ENCODE peak calls at places on chromosomes 4 and X, in five cellular contexts. U is tibial nerve, B is Panc1, S is mammary epithelial cell, P is fibroblast of mammary gland. Y is an unnamed sample.

GRCh38 chr4:13844740-13845139 is 217.2 kb upstream of the BOD1L1 start:
- DNase-seq in U (no peak), B (no peak), S (no peak), P (no peak), Y (no peak)

GRCh38 chrX:29478336-29479069 is 736.9 kb upstream of the MAGEB2 start:
- DNase-seq in U (no peak), B (no peak), S (peak; percentile 19), P (peak; percentile 45), Y (peak; percentile 24)

GRCh38 chr4:26509681-26510333 is 19.5 kb upstream of the CCKAR start:
- DNase-seq in U (no peak), B (no peak), S (no peak), P (no peak), Y (peak; percentile 43)

GRCh38 chrX:148049441-148049840 is 68.3 kb downstream of the FMR1NB start:
- DNase-seq in U (no peak), B (peak; percentile 18), S (peak; percentile 8), P (peak; percentile 45), Y (peak; percentile 23)

GRCh38 chr4:8793571-8794160 is 78.0 kb downstream of the HMX1 start:
- DNase-seq in U (no peak), B (no peak), S (no peak), P (no peak), Y (no peak)

GRCh38 chr4:121077496-121077895 is 5.2 kb upstream of the NDNF start:
- DNase-seq in U (no peak), B (no peak), S (no peak), P (no peak), Y (no peak)

GRCh38 chr4:7365472-7366179 is 69.1 kb downstream of the PSAPL1 start:
- DNase-seq in U (no peak), B (no peak), S (no peak), P (no peak), Y (no peak)

GRCh38 chr4:185573651-185574199 is 38.4 kb upstream of the PDLIM3 start:
- DNase-seq in U (no peak), B (no peak), S (peak; percentile 71), P (peak; percentile 79), Y (peak; percentile 55)

GRCh38 chr4:80732010-80732409 is 298.5 kb upstream of the BMP3 start:
- DNase-seq in U (no peak), B (no peak), S (peak; percentile 68), P (peak; percentile 8), Y (peak; percentile 4)

GRCh38 chr4:135365065-135365464 is 1163.5 kb upstream of the PABPC4L start:
- DNase-seq in U (no peak), B (no peak), S (no peak), P (no peak), Y (no peak)

GRCh38 chr4:158541506-158541905 is 19.8 kb downstream of the RXFP1 start:
- DNase-seq in U (no peak), B (no peak), S (no peak), P (no peak), Y (no peak)
- H3K4me3 ChIP-seq in U (no peak overlapping the region), B (no peak overlapping the region), S (no peak overlapping the region), P (no peak overlapping the region), Y (no peak overlapping the region)

GRCh38 chr4:38904090-38904666 is 36.6 kb downstream of the FAM114A1 start:
- DNase-seq in U (no peak), B (no peak), S (no peak), P (no peak), Y (no peak)

GRCh38 chr4:38898245-38898644 is 30.6 kb downstream of the FAM114A1 start:
- DNase-seq in U (no peak), B (no peak), S (no peak), P (no peak), Y (no peak)

GRCh38 chr4:38905657-38906398 is 38.2 kb downstream of the FAM114A1 start:
- DNase-seq in U (no peak), B (no peak), S (no peak), P (no peak), Y (no peak)

GRCh38 chr4:38902221-38902620 is 34.6 kb downstream of the FAM114A1 start:
- DNase-seq in U (no peak), B (no peak), S (no peak), P (no peak), Y (no peak)

GRCh38 chr4:38902695-38903094 is 35.1 kb downstream of the FAM114A1 start:
- DNase-seq in U (no peak), B (no peak), S (peak; percentile 17), P (peak; percentile 24), Y (peak; percentile 12)
- TF ChIP-seq CTCF in U (peak; percentile 14), B (peak; percentile 26), S (peak; percentile 30), P (no peak), Y (peak; percentile 27)

DNA sequence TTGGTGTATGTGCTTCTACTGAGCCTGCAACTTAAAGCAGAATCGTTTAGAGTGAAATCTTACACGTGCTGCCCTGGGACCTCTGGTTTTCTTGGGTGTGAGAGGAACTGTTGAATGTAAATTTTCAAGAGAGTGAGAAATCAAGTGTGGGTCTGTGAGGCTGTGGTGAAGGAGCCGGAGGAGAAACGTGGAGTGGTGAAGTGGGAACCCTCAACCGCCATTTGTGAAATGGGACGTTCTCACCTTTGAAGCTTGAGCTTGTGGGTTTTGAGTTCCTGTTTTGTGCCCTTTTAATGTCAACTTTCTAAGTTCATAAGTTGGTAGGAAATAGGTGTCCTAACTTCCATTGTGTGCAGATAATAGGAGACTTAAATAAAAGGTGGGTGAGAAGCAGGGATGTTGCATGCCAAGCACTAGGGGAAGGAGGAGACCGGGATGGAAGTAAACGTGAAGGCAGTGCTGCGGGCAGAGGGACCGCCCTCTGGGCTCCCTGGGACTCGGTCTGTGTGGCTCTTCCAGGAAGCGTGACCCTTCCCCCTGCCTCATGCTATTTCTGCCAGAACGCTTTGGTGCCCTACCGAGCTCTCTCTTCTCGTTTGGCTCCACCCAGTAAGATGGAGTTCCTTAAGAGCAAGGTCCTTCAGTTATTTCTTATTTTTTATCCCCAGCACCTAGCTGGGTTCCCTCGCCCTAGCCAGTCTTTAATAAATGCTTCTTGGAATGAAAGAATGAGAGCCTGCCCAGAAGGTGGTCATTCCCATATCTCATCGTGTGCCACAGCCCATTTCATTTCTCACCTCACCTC is 56.0 kb downstream of the TMEM131L start:
- DNase-seq in U (no peak), B (no peak), S (no peak), P (no peak), Y (no peak)
- H3K4me3 ChIP-seq in U (no peak overlapping the region), B (no peak overlapping the region), S (no peak overlapping the region), P (no peak overlapping the region), Y (no peak overlapping the region)

GRCh38 chr4:102578270-102578669 is 77.1 kb downstream of the NFKB1 start:
- DNase-seq in U (no peak), B (no peak), S (no peak), P (no peak), Y (no peak)

GRCh38 chr4:102575369-102576129 is 74.4 kb downstream of the NFKB1 start:
- DNase-seq in U (no peak), B (no peak), S (peak; percentile 34), P (no peak), Y (no peak)

GRCh38 chr4:102580463-102580842 is 79.3 kb downstream of the NFKB1 start:
- DNase-seq in U (no peak), B (no peak), S (no peak), P (no peak), Y (no peak)

GRCh38 chr4:102579794-102580462 is 78.8 kb downstream of the NFKB1 start:
- DNase-seq in U (no peak), B (no peak), S (no peak), P (no peak), Y (no peak)

DNA sequence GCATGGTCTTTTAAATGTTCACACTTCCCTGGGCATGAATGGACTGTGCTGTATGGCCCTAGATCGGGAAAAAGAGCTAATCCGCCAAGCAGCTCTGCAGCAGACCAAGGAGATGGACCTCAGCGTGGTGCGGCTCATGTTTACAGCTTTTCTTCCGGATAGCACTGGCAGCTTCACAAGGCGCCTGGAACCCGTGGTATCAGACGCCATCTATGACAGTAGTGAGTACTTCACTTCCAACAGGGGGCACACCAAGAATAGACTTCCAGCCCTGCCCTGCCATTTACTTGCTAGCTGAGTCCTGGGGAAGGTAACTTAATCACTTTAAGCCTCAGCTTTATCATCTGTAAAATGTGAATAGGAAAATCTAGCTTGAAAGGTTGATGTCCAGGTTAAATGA is 77.7 kb downstream of the NFKB1 start:
- DNase-seq in U (no peak), B (no peak), S (no peak), P (no peak), Y (no peak)
- TF ChIP-seq CTCF in U (no peak), B (no peak), S (no peak), P (no peak), Y (peak; percentile 2)

DNA sequence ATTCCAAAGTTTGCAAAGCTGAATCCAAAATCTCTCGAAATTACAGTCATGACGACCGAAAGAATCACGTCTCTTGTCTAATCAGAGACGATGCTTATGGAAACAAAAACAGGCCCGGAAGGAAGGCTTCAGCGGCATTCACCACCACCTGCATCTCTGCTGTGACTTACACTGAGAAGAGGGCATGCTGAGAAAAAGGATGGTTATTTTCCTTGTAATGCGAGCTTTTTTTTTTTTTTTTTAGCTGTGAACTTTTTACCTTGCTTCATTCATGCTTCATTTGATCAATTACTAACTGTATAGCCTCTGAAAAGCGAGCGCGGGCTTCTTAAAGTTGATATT is 209.2 kb downstream of the SOWAHB start:
- DNase-seq in U (no peak), B (no peak), S (no peak), P (no peak), Y (no peak)
- H3K4me3 ChIP-seq in U (peak overlapping the region; percentile 58), B (peak overlapping the region; percentile 39), S (peak overlapping the region; percentile 69), P (peak overlapping the region; percentile 34), Y (peak overlapping the region; percentile 73)

DNA sequence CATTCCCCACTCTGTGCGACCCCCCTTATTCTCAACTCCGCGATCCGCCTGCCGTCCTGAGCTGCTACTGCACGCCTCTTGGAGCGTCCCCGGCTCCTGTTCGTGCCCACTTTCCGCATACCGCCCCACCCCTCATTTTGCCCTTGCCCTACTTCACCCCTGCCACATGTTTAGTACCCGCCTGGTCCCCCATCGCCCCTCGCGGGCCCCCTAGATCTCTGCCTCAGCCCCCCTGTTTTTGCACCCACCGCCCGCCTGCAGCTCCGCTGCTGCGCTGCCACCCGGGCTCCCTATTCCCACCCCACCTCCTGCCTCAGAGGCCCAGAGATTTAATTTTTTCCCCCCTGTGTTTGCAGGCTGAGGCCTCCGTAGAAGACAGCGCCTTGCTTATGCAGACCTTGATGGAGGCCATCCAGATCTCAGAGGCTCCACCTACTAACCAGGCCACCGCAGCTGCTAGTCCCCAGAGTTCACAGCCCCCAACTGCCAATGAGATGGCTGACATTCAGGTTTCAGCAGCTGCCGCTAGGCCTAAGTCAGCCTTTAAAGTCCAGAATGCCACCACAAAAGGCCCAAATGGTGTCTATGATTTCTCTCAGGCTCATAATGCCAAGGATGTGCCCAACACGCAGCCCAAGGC is 1.4 kb downstream of the MAGED1 start:
- DNase-seq in U (no peak), B (no peak), S (no peak), P (peak; percentile 37), Y (peak; percentile 38)
- TF ChIP-seq CTCF in U (no peak), B (no peak), S (no peak), P (no peak), Y (peak; percentile 5)

GRCh38 chr4:40897557-40898203 is 147.9 kb downstream of the NSUN7 start:
- DNase-seq in U (no peak), B (peak; percentile 30), S (peak; percentile 23), P (peak; percentile 60), Y (peak; percentile 56)
- H3K4me3 ChIP-seq in U (no peak overlapping the region), B (no peak overlapping the region), S (no peak overlapping the region), P (no peak overlapping the region), Y (no peak overlapping the region)

DNA sequence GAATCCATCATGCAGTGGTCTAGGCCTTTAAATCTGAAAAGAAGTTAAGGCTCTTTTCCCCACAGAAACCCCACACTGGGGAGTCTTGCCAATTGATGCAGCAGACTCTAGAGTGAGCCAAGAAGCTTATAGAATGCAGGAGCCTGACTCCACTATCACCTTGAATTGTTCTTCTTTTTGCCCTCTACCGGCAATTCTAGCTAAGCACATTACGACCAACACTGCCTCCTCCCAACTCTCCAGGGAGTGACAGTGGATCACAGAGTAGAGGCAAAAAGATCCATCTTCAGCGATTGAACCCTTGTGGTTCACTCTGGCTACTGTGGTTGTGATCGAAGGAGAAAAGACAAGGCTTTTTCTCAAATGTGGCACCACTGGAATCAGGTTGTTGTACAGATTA is 331.5 kb downstream of the NKX6-1 start:
- DNase-seq in U (no peak), B (no peak), S (no peak), P (no peak), Y (no peak)
- TF ChIP-seq CTCF in U (no peak), B (no peak), S (peak; percentile 22), P (no peak), Y (no peak)